ENCODE peak calls at places on chromosome 1, in six cellular contexts. One of them, this sample, is unnamed.

GRCh38 chr1:78339490-78339889 is 151.3 kb upstream of the PTGFR start:
- DNase-seq in H1: no peak
- DNase-seq in mesenchymal stem cell: peak
- DNase-seq in mesendoderm: no peak
- DNase-seq in neuronal stem cell: no peak
- DNase-seq in trophoblast cell: peak
- DNase-seq in this sample: peak

GRCh38 chr1:17297991-17298390 is 10.0 kb upstream of the PADI4 start:
- DNase-seq in mesendoderm: no peak
- DNase-seq in H1: no peak
- DNase-seq in mesenchymal stem cell: no peak
- DNase-seq in trophoblast cell: no peak
- DNase-seq in neuronal stem cell: no peak
- DNase-seq in this sample: no peak

GRCh38 chr1:47696911-47697441 is 259.1 kb downstream of the FOXD2 start:
- DNase-seq in neuronal stem cell: no peak
- DNase-seq in H1: no peak
- DNase-seq in mesendoderm: no peak
- DNase-seq in mesenchymal stem cell: no peak
- DNase-seq in trophoblast cell: no peak
- DNase-seq in this sample: no peak

GRCh38 chr1:170067253-170067819 is 7.2 kb downstream of the KIFAP3 start:
- DNase-seq in neuronal stem cell: no peak
- DNase-seq in H1: no peak
- DNase-seq in trophoblast cell: no peak
- DNase-seq in mesendoderm: no peak
- DNase-seq in mesenchymal stem cell: no peak
- DNase-seq in this sample: peak

GRCh38 chr1:53728702-53729535 is 10.0 kb downstream of the GLIS1 start:
- DNase-seq in mesenchymal stem cell: no peak
- DNase-seq in neuronal stem cell: no peak
- DNase-seq in H1: no peak
- DNase-seq in mesendoderm: no peak
- DNase-seq in trophoblast cell: no peak
- DNase-seq in this sample: no peak

GRCh38 chr1:95013948-95014574 is 58.7 kb downstream of the ALG14 start:
- DNase-seq in neuronal stem cell: no peak
- DNase-seq in mesendoderm: no peak
- DNase-seq in H1: no peak
- DNase-seq in trophoblast cell: no peak
- DNase-seq in mesenchymal stem cell: no peak
- DNase-seq in this sample: no peak

GRCh38 chr1:210250665-210250997 is 18.0 kb downstream of the SERTAD4 start:
- DNase-seq in neuronal stem cell: peak
- DNase-seq in mesenchymal stem cell: peak
- DNase-seq in H1: no peak
- DNase-seq in mesendoderm: peak
- DNase-seq in trophoblast cell: peak
- DNase-seq in this sample: no peak

GRCh38 chr1:204746838-204747442 is 61.4 kb upstream of the LRRN2 start:
- DNase-seq in neuronal stem cell: peak
- DNase-seq in mesendoderm: peak
- DNase-seq in trophoblast cell: peak
- DNase-seq in mesenchymal stem cell: peak
- DNase-seq in H1: peak
- DNase-seq in this sample: peak

GRCh38 chr1:17437260-17438175 is 2.0 kb downstream of the RCC2 start:
- DNase-seq in mesendoderm: peak
- DNase-seq in trophoblast cell: peak
- DNase-seq in neuronal stem cell: peak
- DNase-seq in H1: no peak
- DNase-seq in mesenchymal stem cell: peak
- DNase-seq in this sample: peak

GRCh38 chr1:100631015-100631521 is 88.5 kb upstream of the VCAM1 start:
- DNase-seq in mesenchymal stem cell: peak
- DNase-seq in H1: no peak
- DNase-seq in trophoblast cell: peak
- DNase-seq in mesendoderm: no peak
- DNase-seq in neuronal stem cell: no peak
- DNase-seq in this sample: peak

GRCh38 chr1:247102381-247102780 is 1.8 kb downstream of the ZNF669 start:
- DNase-seq in mesenchymal stem cell: peak
- DNase-seq in mesendoderm: no peak
- DNase-seq in trophoblast cell: peak
- DNase-seq in neuronal stem cell: no peak
- DNase-seq in H1: no peak
- DNase-seq in this sample: peak

GRCh38 chr1:61389926-61390845 is 307.8 kb downstream of the NFIA start:
- DNase-seq in mesenchymal stem cell: no peak
- DNase-seq in neuronal stem cell: no peak
- DNase-seq in H1: no peak
- DNase-seq in trophoblast cell: no peak
- DNase-seq in mesendoderm: no peak
- DNase-seq in this sample: no peak

GRCh38 chr1:226602186-226603029 is 53.8 kb downstream of the STUM start:
- DNase-seq in mesendoderm: no peak
- DNase-seq in H1: no peak
- DNase-seq in mesenchymal stem cell: peak
- DNase-seq in trophoblast cell: peak
- DNase-seq in neuronal stem cell: no peak
- DNase-seq in this sample: peak

GRCh38 chr1:172117800-172118199 is 276.5 kb downstream of the DNM3 start:
- DNase-seq in mesenchymal stem cell: no peak
- DNase-seq in H1: no peak
- DNase-seq in mesendoderm: no peak
- DNase-seq in trophoblast cell: no peak
- DNase-seq in neuronal stem cell: no peak
- DNase-seq in this sample: no peak

GRCh38 chr1:108560430-108561144 is 687 bp downstream of the EEIG2 start:
- DNase-seq in mesendoderm: peak
- DNase-seq in trophoblast cell: peak
- DNase-seq in H1: peak
- DNase-seq in mesenchymal stem cell: peak
- DNase-seq in neuronal stem cell: no peak
- DNase-seq in this sample: peak

GRCh38 chr1:47229884-47230691 is 1.9 kb downstream of the TAL1 start:
- DNase-seq in mesenchymal stem cell: no peak
- DNase-seq in H1: no peak
- DNase-seq in trophoblast cell: no peak
- DNase-seq in neuronal stem cell: no peak
- DNase-seq in mesendoderm: no peak
- DNase-seq in this sample: no peak

GRCh38 chr1:38000529-38001453 is 4.5 kb downstream of the FHL3 start:
- DNase-seq in mesenchymal stem cell: peak
- DNase-seq in neuronal stem cell: no peak
- DNase-seq in mesendoderm: peak
- DNase-seq in trophoblast cell: peak
- DNase-seq in H1: no peak
- DNase-seq in this sample: peak

GRCh38 chr1:37998913-37999433 is 6.3 kb downstream of the FHL3 start:
- DNase-seq in mesendoderm: no peak
- DNase-seq in mesenchymal stem cell: no peak
- DNase-seq in neuronal stem cell: no peak
- DNase-seq in H1: no peak
- DNase-seq in trophoblast cell: no peak
- DNase-seq in this sample: no peak

GRCh38 chr1:37999434-38000232 is 5.7 kb downstream of the FHL3 start:
- DNase-seq in trophoblast cell: no peak
- DNase-seq in neuronal stem cell: no peak
- DNase-seq in H1: no peak
- DNase-seq in mesendoderm: peak
- DNase-seq in mesenchymal stem cell: peak
- DNase-seq in this sample: peak

GRCh38 chr1:37998089-37998808 is 7.1 kb downstream of the FHL3 start:
- DNase-seq in neuronal stem cell: no peak
- DNase-seq in mesendoderm: no peak
- DNase-seq in H1: no peak
- DNase-seq in trophoblast cell: no peak
- DNase-seq in mesenchymal stem cell: no peak
- DNase-seq in this sample: no peak

DNA sequence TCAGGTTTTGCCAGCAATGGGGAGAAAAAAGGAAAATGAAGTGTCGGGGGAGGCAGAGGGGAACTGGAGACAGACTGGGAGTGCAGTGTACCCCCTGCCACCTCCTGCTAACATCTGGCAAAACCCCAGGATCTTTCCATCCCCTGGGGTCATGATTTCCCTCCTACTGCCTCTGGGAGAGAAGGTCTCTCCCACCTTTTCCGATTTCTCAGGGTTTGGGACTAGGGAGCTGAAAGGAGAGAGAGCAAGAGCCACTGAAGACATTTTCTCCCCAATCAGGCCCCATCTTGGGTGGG is 5.1 kb downstream of the FHL3 start:
- DNase-seq in trophoblast cell: no peak
- DNase-seq in mesenchymal stem cell: no peak
- DNase-seq in mesendoderm: no peak
- DNase-seq in H1: no peak
- DNase-seq in neuronal stem cell: no peak
- DNase-seq in this sample: no peak
- H3K4ac ChIP-seq in trophoblast cell: peak
- H3K4ac ChIP-seq in mesenchymal stem cell: peak
- H3K4ac ChIP-seq in mesendoderm: peak
- H3K4ac ChIP-seq in H1: peak
- H3K4ac ChIP-seq in neuronal stem cell: no peak
- H3K4ac ChIP-seq in this sample: peak

GRCh38 chr1:203476223-203476622 is 617 bp downstream of the PRELP start:
- DNase-seq in H1: no peak
- DNase-seq in mesenchymal stem cell: no peak
- DNase-seq in neuronal stem cell: no peak
- DNase-seq in mesendoderm: no peak
- DNase-seq in trophoblast cell: no peak
- DNase-seq in this sample: no peak

GRCh38 chr1:203478986-203479385 is 3.4 kb downstream of the PRELP start:
- DNase-seq in trophoblast cell: no peak
- DNase-seq in mesendoderm: peak
- DNase-seq in H1: no peak
- DNase-seq in mesenchymal stem cell: peak
- DNase-seq in neuronal stem cell: no peak
- DNase-seq in this sample: no peak

GRCh38 chr1:203478231-203478630 is 2.6 kb downstream of the PRELP start:
- DNase-seq in H1: no peak
- DNase-seq in mesenchymal stem cell: peak
- DNase-seq in neuronal stem cell: no peak
- DNase-seq in mesendoderm: no peak
- DNase-seq in trophoblast cell: no peak
- DNase-seq in this sample: no peak

GRCh38 chr1:203479646-203480045 is 4.0 kb downstream of the PRELP start:
- DNase-seq in mesendoderm: no peak
- DNase-seq in mesenchymal stem cell: peak
- DNase-seq in H1: no peak
- DNase-seq in trophoblast cell: no peak
- DNase-seq in neuronal stem cell: no peak
- DNase-seq in this sample: peak

GRCh38 chr1:203477748-203478147 is 2.1 kb downstream of the PRELP start:
- DNase-seq in H1: no peak
- DNase-seq in mesendoderm: no peak
- DNase-seq in neuronal stem cell: no peak
- DNase-seq in mesenchymal stem cell: no peak
- DNase-seq in trophoblast cell: no peak
- DNase-seq in this sample: no peak
- H3K4me3 ChIP-seq in H1: no peak
- H3K4me3 ChIP-seq in mesendoderm: no peak
- H3K4me3 ChIP-seq in neuronal stem cell: no peak
- H3K4me3 ChIP-seq in mesenchymal stem cell: no peak
- H3K4me3 ChIP-seq in trophoblast cell: no peak
- H3K4me3 ChIP-seq in this sample: no peak

GRCh38 chr1:32647308-32648134 is 2.8 kb downstream of the ZBTB8OS start:
- DNase-seq in H1: no peak
- DNase-seq in trophoblast cell: no peak
- DNase-seq in mesendoderm: no peak
- DNase-seq in mesenchymal stem cell: no peak
- DNase-seq in neuronal stem cell: no peak
- DNase-seq in this sample: no peak

GRCh38 chr1:32651461-32652073 is 559 bp downstream of the RBBP4 start:
- DNase-seq in mesendoderm: no peak
- DNase-seq in neuronal stem cell: no peak
- DNase-seq in mesenchymal stem cell: no peak
- DNase-seq in H1: no peak
- DNase-seq in trophoblast cell: no peak
- DNase-seq in this sample: no peak

GRCh38 chr1:32650157-32650751 is at the start of gene ZBTB8OS:
- DNase-seq in H1: peak
- DNase-seq in mesendoderm: peak
- DNase-seq in trophoblast cell: peak
- DNase-seq in mesenchymal stem cell: peak
- DNase-seq in neuronal stem cell: peak
- DNase-seq in this sample: peak

GRCh38 chr1:32652244-32652962 is 1.4 kb downstream of the RBBP4 start:
- DNase-seq in trophoblast cell: no peak
- DNase-seq in mesenchymal stem cell: no peak
- DNase-seq in mesendoderm: no peak
- DNase-seq in H1: no peak
- DNase-seq in neuronal stem cell: no peak
- DNase-seq in this sample: no peak

DNA sequence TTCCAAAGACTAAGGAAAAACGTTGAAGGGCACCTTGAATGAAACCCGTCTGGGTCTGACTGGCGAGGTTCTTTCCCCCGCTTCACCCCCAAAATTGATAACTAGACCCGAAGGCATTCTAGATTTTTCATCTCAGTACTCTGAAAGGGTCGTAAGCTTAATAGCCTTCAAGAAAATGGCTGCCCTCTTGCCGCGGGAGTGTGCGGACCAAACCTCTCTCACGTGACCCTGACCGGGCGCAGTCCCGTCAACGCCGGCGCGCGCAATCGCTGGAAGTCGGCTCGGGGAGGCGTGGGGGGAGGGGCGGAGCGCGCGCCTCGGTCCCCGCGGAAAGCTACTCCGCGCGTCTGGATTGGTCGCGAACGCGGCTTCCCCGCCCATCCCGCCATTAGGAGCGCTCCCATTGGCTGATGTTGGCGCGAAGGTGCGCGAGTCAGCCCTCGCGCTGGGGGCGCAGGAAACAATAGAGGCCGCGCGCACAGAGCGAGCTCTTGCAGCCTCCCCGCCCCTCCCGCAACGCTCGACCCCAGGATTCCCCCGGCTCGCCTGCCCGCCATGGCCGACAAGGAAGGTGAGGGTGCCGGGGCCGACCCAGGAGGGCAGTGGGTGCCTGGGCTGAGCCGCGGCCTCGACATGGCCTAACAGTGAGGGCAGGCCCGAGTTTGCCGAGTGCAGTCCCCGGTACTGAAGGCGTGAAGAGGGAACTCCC is at the start of gene RBBP4:
- DNase-seq in trophoblast cell: peak
- DNase-seq in H1: peak
- DNase-seq in mesendoderm: peak
- DNase-seq in neuronal stem cell: peak
- DNase-seq in mesenchymal stem cell: peak
- DNase-seq in this sample: peak
- H3K4ac ChIP-seq in trophoblast cell: peak
- H3K4ac ChIP-seq in H1: peak
- H3K4ac ChIP-seq in mesendoderm: peak
- H3K4ac ChIP-seq in neuronal stem cell: peak
- H3K4ac ChIP-seq in mesenchymal stem cell: peak
- H3K4ac ChIP-seq in this sample: peak

DNA sequence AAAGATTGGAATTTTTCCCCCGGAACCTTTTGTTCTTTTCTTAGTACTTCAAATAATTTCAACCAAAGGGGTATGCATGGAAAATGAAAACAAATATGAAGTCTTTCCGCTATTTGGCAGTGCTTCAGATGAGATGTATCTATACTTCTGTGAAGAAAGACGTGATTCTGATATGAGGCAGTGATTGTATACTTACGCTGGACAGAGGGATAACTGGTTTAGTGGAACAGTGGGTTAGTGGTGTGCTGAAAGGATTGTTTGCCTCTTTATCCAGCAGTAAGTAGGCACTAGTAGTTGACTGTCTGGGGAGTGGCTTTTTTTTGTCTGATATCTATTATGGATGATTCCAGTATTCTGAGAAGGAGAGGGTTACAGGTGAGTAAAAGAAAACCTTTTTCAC is 61.4 kb downstream of the MAST2 start:
- DNase-seq in mesendoderm: no peak
- DNase-seq in trophoblast cell: no peak
- DNase-seq in neuronal stem cell: no peak
- DNase-seq in mesenchymal stem cell: no peak
- DNase-seq in H1: no peak
- DNase-seq in this sample: peak
- H3K4me3 ChIP-seq in mesendoderm: no peak
- H3K4me3 ChIP-seq in trophoblast cell: no peak
- H3K4me3 ChIP-seq in neuronal stem cell: no peak
- H3K4me3 ChIP-seq in mesenchymal stem cell: peak
- H3K4me3 ChIP-seq in H1: no peak
- H3K4me3 ChIP-seq in this sample: peak

This sample was measured in IMR-90.